ENCODE peak calls at places on chromosome 10, in five cellular contexts. One of them, this sample, is unnamed.

GRCh38 chr10:101144053-101144452 is 13.0 kb downstream of the TLX1 start:
- DNase-seq in suprapubic skin: no peak
- DNase-seq in right atrium auricular region: no peak
- DNase-seq in psoas muscle: no peak
- DNase-seq in uterus: no peak
- DNase-seq in this sample: no peak

GRCh38 chr10:15624405-15625191 is 95.1 kb downstream of the ITGA8 start:
- DNase-seq in suprapubic skin: no peak
- DNase-seq in right atrium auricular region: no peak
- DNase-seq in uterus: peak; percentile 30
- DNase-seq in psoas muscle: no peak
- DNase-seq in this sample: peak; percentile 77

GRCh38 chr10:59805043-59805442 is 51.8 kb upstream of the MRLN start:
- DNase-seq in psoas muscle: peak; percentile 20
- DNase-seq in right atrium auricular region: no peak
- DNase-seq in uterus: no peak
- DNase-seq in suprapubic skin: no peak
- DNase-seq in this sample: no peak

GRCh38 chr10:31581741-31582323 is 262.8 kb downstream of the ZEB1 start:
- DNase-seq in uterus: no peak
- DNase-seq in suprapubic skin: no peak
- DNase-seq in psoas muscle: no peak
- DNase-seq in right atrium auricular region: no peak
- DNase-seq in this sample: no peak

GRCh38 chr10:819326-819725 is 112.2 kb downstream of the LARP4B start:
- DNase-seq in uterus: no peak
- DNase-seq in suprapubic skin: no peak
- DNase-seq in psoas muscle: no peak
- DNase-seq in right atrium auricular region: no peak
- DNase-seq in this sample: no peak

GRCh38 chr10:3239066-3239919 is 66.7 kb upstream of the PITRM1 start:
- DNase-seq in uterus: peak; percentile 77
- DNase-seq in right atrium auricular region: peak; percentile 78
- DNase-seq in psoas muscle: peak; percentile 72
- DNase-seq in suprapubic skin: peak; percentile 83
- DNase-seq in this sample: no peak

GRCh38 chr10:131900350-131901152 is at the start of gene PPP2R2D:
- DNase-seq in uterus: peak; percentile 93
- DNase-seq in psoas muscle: peak; percentile 94
- DNase-seq in suprapubic skin: peak; percentile 95
- DNase-seq in right atrium auricular region: peak; percentile 91
- DNase-seq in this sample: peak; percentile 93

GRCh38 chr10:91907914-91908357 is 1.4 kb downstream of the FGFBP3 start:
- DNase-seq in suprapubic skin: no peak
- DNase-seq in right atrium auricular region: no peak
- DNase-seq in psoas muscle: no peak
- DNase-seq in uterus: no peak
- DNase-seq in this sample: no peak

GRCh38 chr10:114349505-114350211 is 54.6 kb downstream of the AFAP1L2 start:
- DNase-seq in psoas muscle: no peak
- DNase-seq in uterus: peak; percentile 68
- DNase-seq in suprapubic skin: no peak
- DNase-seq in right atrium auricular region: no peak
- DNase-seq in this sample: no peak

GRCh38 chr10:128044186-128044585 is 82.0 kb downstream of the MKI67 start:
- DNase-seq in uterus: no peak
- DNase-seq in suprapubic skin: no peak
- DNase-seq in psoas muscle: no peak
- DNase-seq in right atrium auricular region: no peak
- DNase-seq in this sample: no peak

GRCh38 chr10:19749185-19749729 is 67.0 kb upstream of the PLXDC2 start:
- DNase-seq in psoas muscle: no peak
- DNase-seq in suprapubic skin: no peak
- DNase-seq in right atrium auricular region: no peak
- DNase-seq in uterus: no peak
- DNase-seq in this sample: no peak

GRCh38 chr10:34029455-34029854 is 695.0 kb upstream of the NRP1 start:
- DNase-seq in psoas muscle: no peak
- DNase-seq in right atrium auricular region: no peak
- DNase-seq in suprapubic skin: no peak
- DNase-seq in uterus: no peak
- DNase-seq in this sample: no peak

GRCh38 chr10:114100848-114101741 is 57.4 kb downstream of the ADRB1 start:
- DNase-seq in suprapubic skin: no peak
- DNase-seq in right atrium auricular region: no peak
- DNase-seq in uterus: peak; percentile 26
- DNase-seq in psoas muscle: peak; percentile 35
- DNase-seq in this sample: no peak

GRCh38 chr10:81978238-81978637 is 103.2 kb downstream of the NRG3 start:
- DNase-seq in psoas muscle: no peak
- DNase-seq in right atrium auricular region: no peak
- DNase-seq in uterus: no peak
- DNase-seq in suprapubic skin: no peak
- DNase-seq in this sample: no peak

GRCh38 chr10:50510517-50511473 is 113.0 kb downstream of the SGMS1 start:
- DNase-seq in uterus: no peak
- DNase-seq in suprapubic skin: no peak
- DNase-seq in right atrium auricular region: no peak
- DNase-seq in psoas muscle: no peak
- DNase-seq in this sample: no peak

GRCh38 chr10:102615361-102615760 is 28.9 kb upstream of the TRIM8 start:
- DNase-seq in psoas muscle: peak; percentile 30
- DNase-seq in right atrium auricular region: no peak
- DNase-seq in suprapubic skin: no peak
- DNase-seq in uterus: no peak
- DNase-seq in this sample: no peak

GRCh38 chr10:97689637-97690036 is 2.6 kb upstream of the AVPI1 start:
- DNase-seq in uterus: no peak
- DNase-seq in psoas muscle: no peak
- DNase-seq in right atrium auricular region: peak; percentile 85
- DNase-seq in suprapubic skin: peak; percentile 87
- DNase-seq in this sample: no peak

GRCh38 chr10:10985361-10985760 is 32.3 kb upstream of the CELF2 start:
- DNase-seq in right atrium auricular region: no peak
- DNase-seq in psoas muscle: no peak
- DNase-seq in suprapubic skin: no peak
- DNase-seq in uterus: no peak
- DNase-seq in this sample: no peak

GRCh38 chr10:87623191-87623590 is 36.5 kb upstream of the PAPSS2 start:
- DNase-seq in uterus: no peak
- DNase-seq in psoas muscle: no peak
- DNase-seq in suprapubic skin: no peak
- DNase-seq in right atrium auricular region: no peak
- DNase-seq in this sample: no peak

GRCh38 chr10:844552-844951 is 87.0 kb downstream of the LARP4B start:
- DNase-seq in uterus: no peak
- DNase-seq in suprapubic skin: no peak
- DNase-seq in right atrium auricular region: no peak
- DNase-seq in psoas muscle: peak; percentile 44
- DNase-seq in this sample: no peak

GRCh38 chr10:79299397-79300370 is 47.6 kb upstream of the PPIF start:
- DNase-seq in psoas muscle: peak; percentile 58
- DNase-seq in uterus: no peak
- DNase-seq in suprapubic skin: no peak
- DNase-seq in right atrium auricular region: peak; percentile 73
- DNase-seq in this sample: no peak

GRCh38 chr10:43120948-43121290 is 17.3 kb upstream of the CSGALNACT2 start:
- DNase-seq in suprapubic skin: peak; percentile 55
- DNase-seq in uterus: no peak
- DNase-seq in right atrium auricular region: no peak
- DNase-seq in psoas muscle: no peak
- DNase-seq in this sample: peak; percentile 60

GRCh38 chr10:102431452-102432124 is 786 bp downstream of the CUEDC2 start:
- DNase-seq in right atrium auricular region: no peak
- DNase-seq in suprapubic skin: no peak
- DNase-seq in uterus: no peak
- DNase-seq in psoas muscle: no peak
- DNase-seq in this sample: no peak

GRCh38 chr10:90999512-91000172 is 78.8 kb upstream of the ANKRD1 start:
- DNase-seq in uterus: no peak
- DNase-seq in suprapubic skin: no peak
- DNase-seq in psoas muscle: no peak
- DNase-seq in right atrium auricular region: no peak
- DNase-seq in this sample: no peak

GRCh38 chr10:78408671-78409472 is 375.2 kb downstream of the RPS24 start:
- DNase-seq in right atrium auricular region: peak; percentile 81
- DNase-seq in uterus: peak; percentile 82
- DNase-seq in suprapubic skin: no peak
- DNase-seq in psoas muscle: peak; percentile 77
- DNase-seq in this sample: peak; percentile 83

GRCh38 chr10:103480521-103480920 is 1.5 kb upstream of the CALHM3 start:
- DNase-seq in uterus: no peak
- DNase-seq in psoas muscle: peak; percentile 39
- DNase-seq in right atrium auricular region: no peak
- DNase-seq in suprapubic skin: no peak
- DNase-seq in this sample: no peak

GRCh38 chr10:11170993-11171416 is 153.3 kb downstream of the CELF2 start:
- DNase-seq in suprapubic skin: no peak
- DNase-seq in right atrium auricular region: no peak
- DNase-seq in uterus: no peak
- DNase-seq in psoas muscle: no peak
- DNase-seq in this sample: no peak

GRCh38 chr10:103278862-103279298 is 1.9 kb downstream of the INA start:
- DNase-seq in psoas muscle: peak; percentile 39
- DNase-seq in uterus: peak; percentile 31
- DNase-seq in suprapubic skin: no peak
- DNase-seq in right atrium auricular region: no peak
- DNase-seq in this sample: no peak

GRCh38 chr10:74900297-74900696 is 73.9 kb downstream of the KAT6B start:
- DNase-seq in suprapubic skin: no peak
- DNase-seq in right atrium auricular region: no peak
- DNase-seq in uterus: no peak
- DNase-seq in psoas muscle: no peak
- DNase-seq in this sample: no peak

GRCh38 chr10:122012731-122013130 is 23.8 kb downstream of the TACC2 start:
- DNase-seq in right atrium auricular region: no peak
- DNase-seq in uterus: no peak
- DNase-seq in psoas muscle: no peak
- DNase-seq in suprapubic skin: no peak
- DNase-seq in this sample: no peak
- H3K27ac ChIP-seq in right atrium auricular region: peak overlapping the region; percentile 72
- H3K27ac ChIP-seq in uterus: no peak overlapping the region
- H3K27ac ChIP-seq in psoas muscle: peak overlapping the region; percentile 98
- H3K27ac ChIP-seq in suprapubic skin: no peak overlapping the region
- H3K27ac ChIP-seq in this sample: peak overlapping the region; percentile 46

GRCh38 chr10:7410306-7410799 is 481 bp downstream of the SFMBT2 start:
- DNase-seq in suprapubic skin: no peak
- DNase-seq in psoas muscle: peak; percentile 31
- DNase-seq in uterus: peak; percentile 26
- DNase-seq in right atrium auricular region: no peak
- DNase-seq in this sample: no peak

GRCh38 chr10:7408003-7408493 is 2.8 kb downstream of the SFMBT2 start:
- DNase-seq in uterus: peak; percentile 53
- DNase-seq in right atrium auricular region: no peak
- DNase-seq in psoas muscle: peak; percentile 64
- DNase-seq in suprapubic skin: peak; percentile 66
- DNase-seq in this sample: no peak

GRCh38 chr10:7408494-7409044 is 2.3 kb downstream of the SFMBT2 start:
- DNase-seq in suprapubic skin: no peak
- DNase-seq in uterus: peak; percentile 72
- DNase-seq in right atrium auricular region: no peak
- DNase-seq in psoas muscle: peak; percentile 64
- DNase-seq in this sample: no peak

GRCh38 chr10:7409732-7410168 is 1.1 kb downstream of the SFMBT2 start:
- DNase-seq in uterus: no peak
- DNase-seq in right atrium auricular region: no peak
- DNase-seq in psoas muscle: no peak
- DNase-seq in suprapubic skin: no peak
- DNase-seq in this sample: no peak

DNA sequence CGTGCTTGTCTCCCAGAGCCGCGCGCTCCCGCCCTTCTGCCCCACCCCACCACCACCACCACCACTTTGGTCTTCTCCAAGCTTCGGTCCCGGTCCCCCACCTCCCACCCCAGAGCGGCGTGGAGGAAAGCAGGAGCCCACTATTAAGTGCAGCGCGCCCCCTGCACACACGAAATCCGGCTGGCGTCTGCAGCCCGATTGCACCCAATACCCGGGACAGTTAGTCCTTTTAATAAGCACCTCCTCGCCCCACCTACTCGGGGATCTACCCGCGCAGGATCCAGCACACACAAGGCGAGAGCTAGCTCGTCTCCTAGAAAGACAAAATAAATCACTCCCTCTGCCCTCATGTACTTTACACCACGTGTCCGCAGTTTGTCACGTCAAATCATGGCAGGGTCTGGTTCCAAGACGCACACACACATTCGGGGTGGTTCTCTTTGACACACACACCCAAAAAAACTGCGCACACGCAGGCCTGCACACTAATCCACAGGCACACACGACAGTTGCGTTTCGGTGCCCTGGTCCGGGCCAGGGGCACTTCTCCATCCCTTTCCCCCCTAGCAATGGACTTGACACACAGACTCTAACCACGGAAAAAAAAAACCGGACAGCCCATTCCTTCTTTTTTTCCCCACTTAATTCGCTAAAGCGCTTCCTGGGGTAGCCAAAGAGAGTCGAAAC is 1.6 kb downstream of the SFMBT2 start:
- DNase-seq in suprapubic skin: no peak
- DNase-seq in right atrium auricular region: no peak
- DNase-seq in psoas muscle: peak; percentile 25
- DNase-seq in uterus: peak; percentile 33
- DNase-seq in this sample: no peak
- H3K4me3 ChIP-seq in suprapubic skin: peak overlapping the region; percentile 77
- H3K4me3 ChIP-seq in right atrium auricular region: peak overlapping the region; percentile 67
- H3K4me3 ChIP-seq in psoas muscle: peak overlapping the region; percentile 77
- H3K4me3 ChIP-seq in uterus: peak overlapping the region; percentile 72
- H3K4me3 ChIP-seq in this sample: peak overlapping the region; percentile 78

DNA sequence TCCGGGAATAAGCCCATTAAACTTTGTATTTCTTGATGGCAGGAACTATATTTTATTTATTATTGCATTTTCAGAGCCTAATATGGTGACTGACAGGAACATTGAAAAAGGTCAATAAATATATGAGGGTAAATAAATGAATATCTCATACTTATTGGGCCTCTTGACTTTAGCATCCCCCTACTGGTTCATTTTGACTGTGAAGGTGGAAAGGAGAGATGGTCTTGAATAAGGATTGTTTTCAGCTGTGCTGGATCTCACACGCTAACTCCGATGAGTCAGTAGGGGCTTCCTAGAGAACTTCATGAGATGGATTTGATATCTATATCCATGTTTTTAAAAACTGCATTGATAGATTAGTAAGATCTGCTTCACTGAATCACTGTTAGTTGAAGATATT is 1026.0 kb downstream of the REEP3 start:
- DNase-seq in right atrium auricular region: no peak
- DNase-seq in uterus: no peak
- DNase-seq in psoas muscle: no peak
- DNase-seq in suprapubic skin: no peak
- DNase-seq in this sample: no peak
- TF ChIP-seq CTCF in right atrium auricular region: no peak
- TF ChIP-seq CTCF in uterus: no peak
- TF ChIP-seq CTCF in psoas muscle: no peak
- TF ChIP-seq CTCF in suprapubic skin: no peak
- TF ChIP-seq CTCF in this sample: no peak

DNA sequence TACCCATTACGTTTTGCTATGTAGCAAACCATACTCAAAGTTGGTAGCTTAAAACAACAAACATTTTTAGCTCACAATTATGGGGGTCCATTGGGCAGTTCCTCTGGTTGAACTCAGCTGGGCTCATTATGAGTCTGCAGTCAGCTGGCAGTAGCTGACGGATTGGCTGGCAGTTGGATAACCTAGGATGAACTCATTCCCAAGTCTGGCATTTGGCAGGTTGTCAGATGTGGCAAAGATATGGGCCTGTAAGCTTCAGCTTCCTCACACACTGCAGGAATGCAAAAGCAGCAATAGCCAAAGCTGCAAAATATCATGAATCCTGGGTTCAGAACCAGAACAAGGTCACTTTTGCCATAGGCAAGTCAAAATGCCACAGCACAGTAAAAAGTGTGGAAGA is 412.2 kb upstream of the SORCS1 start:
- DNase-seq in right atrium auricular region: no peak
- DNase-seq in suprapubic skin: no peak
- DNase-seq in psoas muscle: no peak
- DNase-seq in uterus: no peak
- DNase-seq in this sample: no peak
- H3K27ac ChIP-seq in right atrium auricular region: no peak overlapping the region
- H3K27ac ChIP-seq in suprapubic skin: no peak overlapping the region
- H3K27ac ChIP-seq in psoas muscle: no peak overlapping the region
- H3K27ac ChIP-seq in uterus: no peak overlapping the region
- H3K27ac ChIP-seq in this sample: no peak overlapping the region